ENCODE peak calls at places on chromosome 12, in six cellular contexts. D, Z, R, A, M and H are unnamed samples.

GRCh38 chr12:101097829-101098580 is 112.0 kb downstream of the SLC5A8 start:
- DNase-seq in D (no peak), Z (no peak), R (no peak), A (no peak), M (no peak), H (no peak)

GRCh38 chr12:94145231-94145979 is 3.0 kb upstream of the PLXNC1 start:
- DNase-seq in D (no peak), Z (peak), R (peak), A (peak), M (peak), H (no peak)

GRCh38 chr12:51970904-51971646 is 19.6 kb downstream of the ACVR1B start:
- DNase-seq in D (peak), Z (peak), R (peak), A (peak), M (no peak), H (no peak)

GRCh38 chr12:62191747-62192485 is 68.3 kb upstream of the USP15 start:
- DNase-seq in D (peak), Z (no peak), R (peak), A (no peak), M (peak), H (no peak)

GRCh38 chr12:95282266-95282665 is 64.7 kb downstream of the VEZT start:
- DNase-seq in D (no peak), Z (no peak), R (no peak), A (no peak), M (no peak), H (no peak)

GRCh38 chr12:107291018-107291417 is 197.7 kb upstream of the CRY1 start:
- DNase-seq in D (no peak), Z (no peak), R (no peak), A (no peak), M (no peak), H (no peak)

GRCh38 chr12:122082621-122083356 is 4.2 kb downstream of the MLXIP start:
- DNase-seq in D (no peak), Z (no peak), R (no peak), A (no peak), M (no peak), H (no peak)

GRCh38 chr12:47268501-47269459 is 189.0 kb upstream of the AMIGO2 start:
- DNase-seq in D (no peak), Z (no peak), R (no peak), A (no peak), M (no peak), H (no peak)

GRCh38 chr12:100138048-100138907 is 4.4 kb downstream of the BLTP3B start:
- DNase-seq in D (no peak), Z (peak), R (no peak), A (no peak), M (peak), H (no peak)

GRCh38 chr12:40325349-40325960 is 100.7 kb downstream of the LRRK2 start:
- DNase-seq in D (peak), Z (peak), R (peak), A (no peak), M (peak), H (no peak)

GRCh38 chr12:51358496-51358895 is 12.0 kb upstream of the CELA1 start:
- DNase-seq in D (no peak), Z (no peak), R (no peak), A (no peak), M (no peak), H (no peak)

GRCh38 chr12:5348491-5348890 is 83.4 kb upstream of the NTF3 start:
- DNase-seq in D (no peak), Z (no peak), R (peak), A (no peak), M (no peak), H (no peak)

GRCh38 chr12:46891306-46891705 is 65.5 kb upstream of the SLC38A4 start:
- DNase-seq in D (no peak), Z (peak), R (no peak), A (no peak), M (peak), H (no peak)

GRCh38 chr12:12405882-12406281 is 49.0 kb downstream of the BORCS5 start:
- DNase-seq in D (no peak), Z (no peak), R (no peak), A (no peak), M (no peak), H (no peak)

GRCh38 chr12:68589194-68589593 is 21.5 kb upstream of the RAP1B start:
- DNase-seq in D (no peak), Z (no peak), R (no peak), A (no peak), M (no peak), H (no peak)

GRCh38 chr12:5789469-5789968 is 155.5 kb downstream of the ANO2 start:
- DNase-seq in D (no peak), Z (no peak), R (no peak), A (peak), M (peak), H (no peak)

GRCh38 chr12:73769337-73769736 is 768.3 kb upstream of the ATXN7L3B start:
- DNase-seq in D (no peak), Z (no peak), R (no peak), A (no peak), M (no peak), H (no peak)

GRCh38 chr12:46585854-46586621 is 213.5 kb upstream of the SLC38A2 start:
- DNase-seq in D (peak), Z (peak), R (peak), A (peak), M (peak), H (peak)

GRCh38 chr12:100398307-100398706 is 41.4 kb downstream of the SLC17A8 start:
- DNase-seq in D (no peak), Z (no peak), R (no peak), A (no peak), M (no peak), H (no peak)

GRCh38 chr12:58310828-58311273 is 369.5 kb downstream of the ATP23 start:
- DNase-seq in D (no peak), Z (peak), R (no peak), A (no peak), M (peak), H (no peak)

GRCh38 chr12:77433799-77434198 is 368.4 kb upstream of the E2F7 start:
- DNase-seq in D (no peak), Z (peak), R (no peak), A (no peak), M (peak), H (no peak)

GRCh38 chr12:53596920-53597363 is 29.2 kb downstream of the ATF7 start:
- DNase-seq in D (no peak), Z (peak), R (peak), A (no peak), M (peak), H (no peak)

GRCh38 chr12:132029503-132030300 is 80.0 kb downstream of the EP400 start:
- DNase-seq in D (no peak), Z (no peak), R (no peak), A (no peak), M (no peak), H (no peak)

GRCh38 chr12:71731439-71732356 is 23.0 kb upstream of the RAB21 start:
- DNase-seq in D (no peak), Z (peak), R (peak), A (no peak), M (peak), H (no peak)

GRCh38 chr12:16763901-16764300 is 157.9 kb upstream of the LMO3 start:
- DNase-seq in D (no peak), Z (peak), R (no peak), A (no peak), M (peak), H (no peak)

GRCh38 chr12:6195665-6196535 is 4.3 kb upstream of the CD9 start:
- DNase-seq in D (peak), Z (peak), R (peak), A (peak), M (peak), H (peak)

GRCh38 chr12:9750276-9751203 is 10.2 kb downstream of the CD69 start:
- DNase-seq in D (peak), Z (peak), R (peak), A (peak), M (peak), H (no peak)

GRCh38 chr12:102300824-102301461 is 103.3 kb upstream of the PMCH start:
- DNase-seq in D (peak), Z (peak), R (peak), A (no peak), M (peak), H (no peak)

GRCh38 chr12:104291867-104292524 is 11.5 kb upstream of the EID3 start:
- DNase-seq in D (no peak), Z (no peak), R (peak), A (no peak), M (no peak), H (no peak)

GRCh38 chr12:120402217-120402616 is 33.3 kb upstream of the MSI1 start:
- DNase-seq in D (no peak), Z (peak), R (peak), A (no peak), M (no peak), H (no peak)

GRCh38 chr12:32136404-32136803 is 29.8 kb downstream of the BICD1 start:
- DNase-seq in D (no peak), Z (no peak), R (no peak), A (no peak), M (no peak), H (no peak)

GRCh38 chr12:76020731-76021672 is 10.6 kb downstream of the PHLDA1 start:
- DNase-seq in D (no peak), Z (peak), R (no peak), A (no peak), M (peak), H (peak)

GRCh38 chr12:93176166-93176565 is 201.6 kb upstream of the NUDT4 start:
- DNase-seq in D (no peak), Z (peak), R (no peak), A (no peak), M (peak), H (no peak)

DNA sequence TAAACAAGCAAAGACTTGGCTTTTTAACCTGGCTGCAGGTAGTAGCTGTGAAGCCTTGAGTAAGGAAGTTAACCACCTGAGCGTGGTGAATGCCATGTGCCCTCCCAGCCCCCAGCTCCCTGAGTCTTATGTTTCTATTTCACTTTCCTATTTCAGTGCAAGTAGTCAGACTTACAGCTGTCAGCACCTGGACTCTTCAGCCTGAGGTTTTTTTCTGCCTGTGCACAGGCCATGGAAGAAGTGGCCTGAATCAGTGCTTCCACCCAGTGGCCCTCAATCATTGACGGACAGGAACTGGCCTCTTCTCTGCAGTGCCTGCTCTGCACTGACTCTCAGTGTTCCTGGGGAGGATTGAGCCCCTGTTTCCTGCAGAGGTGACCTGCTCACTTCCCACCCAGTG is 796.4 kb downstream of the MED13L start:
- DNase-seq in D (no peak), Z (no peak), R (no peak), A (no peak), M (no peak), H (no peak)
- TF ChIP-seq CTCF in D (no peak), Z (no peak), R (peak), A (no peak), M (peak), H (no peak)

GRCh38 chr12:3882896-3883564 is 9.8 kb upstream of the PARP11 start:
- DNase-seq in D (no peak), Z (peak), R (no peak), A (no peak), M (no peak), H (no peak)
- TF ChIP-seq CTCF in D (peak), Z (peak), R (peak), A (peak), M (peak), H (no peak)

GRCh38 chr12:18549598-18549997 is 188.2 kb downstream of the PLCZ1 start:
- DNase-seq in D (peak), Z (no peak), R (peak), A (no peak), M (no peak), H (no peak)
- TF ChIP-seq CTCF in D (peak), Z (peak), R (peak), A (peak), M (peak), H (no peak)

GRCh38 chr12:26240329-26240815 is 45.0 kb downstream of the SSPN start:
- DNase-seq in D (no peak), Z (no peak), R (no peak), A (no peak), M (no peak), H (no peak)
- TF ChIP-seq CTCF in D (no peak), Z (no peak), R (no peak), A (no peak), M (no peak), H (no peak)

GRCh38 chr12:113359939-113360748 is 1.8 kb downstream of the PLBD2 start:
- DNase-seq in D (no peak), Z (no peak), R (no peak), A (no peak), M (peak), H (no peak)
- TF ChIP-seq CTCF in D (no peak), Z (peak), R (peak), A (peak), M (peak), H (no peak)

DNA sequence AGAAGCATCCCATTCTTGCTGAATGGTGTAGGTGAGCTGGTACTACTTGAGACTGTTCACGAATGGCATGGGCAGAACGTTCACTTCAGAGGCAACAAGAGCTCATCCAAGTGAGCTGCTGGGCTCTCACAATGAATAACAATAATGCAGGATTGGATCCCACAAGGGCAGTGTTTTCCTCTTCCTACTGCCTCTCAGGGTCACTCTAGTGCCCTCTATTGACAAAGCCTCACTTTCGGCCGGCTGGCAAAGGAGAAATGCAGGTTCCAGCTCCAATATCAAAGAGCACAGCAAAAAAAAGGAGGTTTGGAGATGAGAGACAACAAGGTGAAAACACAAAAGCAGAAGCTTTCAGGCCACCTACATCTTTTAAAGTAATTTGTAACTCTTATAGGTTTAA is 74.6 kb upstream of the MYF6 start:
- DNase-seq in D (peak), Z (peak), R (peak), A (peak), M (peak), H (no peak)
- TF ChIP-seq CTCF in D (no peak), Z (peak), R (peak), A (peak), M (peak), H (no peak)

DNA sequence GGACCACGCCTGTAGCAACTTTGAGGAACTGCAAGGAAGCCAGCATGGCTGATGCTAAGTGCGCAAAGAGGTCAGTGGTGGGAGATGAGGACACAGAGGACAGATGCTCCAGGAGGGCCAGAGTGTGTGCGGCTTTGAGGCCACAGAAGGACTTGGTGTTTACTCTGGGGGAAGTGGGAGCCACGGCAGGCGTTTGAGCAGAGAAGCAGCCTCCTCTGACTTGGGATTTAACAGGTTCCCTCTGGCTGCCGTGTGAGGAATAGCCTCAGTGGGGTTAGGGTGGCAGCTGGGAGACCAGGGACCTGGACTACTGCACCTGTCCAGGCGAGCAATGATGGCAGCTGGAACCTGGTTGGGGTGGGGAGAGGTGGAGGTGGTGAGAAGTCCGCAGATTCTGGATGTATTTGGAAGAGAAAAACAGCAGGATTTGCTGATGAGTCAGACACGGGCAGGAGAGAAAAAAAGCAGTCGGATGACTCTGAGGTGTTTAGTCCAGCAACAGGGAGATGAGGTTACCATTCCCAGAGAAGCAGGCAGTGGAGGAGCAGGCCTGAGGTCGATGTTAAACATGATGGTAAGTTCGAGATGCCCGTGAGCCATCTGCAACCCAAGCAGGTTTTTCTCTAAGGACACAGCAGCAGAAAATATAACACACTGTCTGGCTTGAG is 143.5 kb downstream of the SCARB1 start:
- DNase-seq in D (no peak), Z (peak), R (no peak), A (peak), M (peak), H (no peak)
- TF ChIP-seq CTCF in D (no peak), Z (peak), R (no peak), A (peak), M (peak), H (no peak)

GRCh38 chr12:90099288-90099687 is 390.6 kb upstream of the ATP2B1 start:
- DNase-seq in D (no peak), Z (peak), R (no peak), A (no peak), M (no peak), H (no peak)

GRCh38 chr12:90098132-90098779 is 389.6 kb upstream of the ATP2B1 start:
- DNase-seq in D (no peak), Z (no peak), R (peak), A (no peak), M (no peak), H (no peak)

GRCh38 chr12:90100619-90101018 is 392.0 kb upstream of the ATP2B1 start:
- DNase-seq in D (no peak), Z (no peak), R (no peak), A (no peak), M (no peak), H (no peak)

GRCh38 chr12:90106568-90106967 is 397.9 kb upstream of the ATP2B1 start:
- DNase-seq in D (no peak), Z (no peak), R (no peak), A (no peak), M (no peak), H (no peak)

GRCh38 chr12:90102957-90103652 is 394.5 kb upstream of the ATP2B1 start:
- DNase-seq in D (peak), Z (peak), R (peak), A (peak), M (peak), H (no peak)
- TF ChIP-seq CTCF in D (peak), Z (peak), R (peak), A (peak), M (peak), H (peak)

GRCh38 chr12:56081393-56082347 is 1.7 kb downstream of the ERBB3 start:
- DNase-seq in D (no peak), Z (no peak), R (peak), A (peak), M (no peak), H (no peak)

GRCh38 chr12:56080556-56081138 is 682 bp downstream of the ERBB3 start:
- DNase-seq in D (no peak), Z (no peak), R (peak), A (no peak), M (no peak), H (no peak)

GRCh38 chr12:56078427-56078826 is 1.5 kb upstream of the ERBB3 start:
- DNase-seq in D (no peak), Z (no peak), R (no peak), A (no peak), M (no peak), H (no peak)

GRCh38 chr12:56078931-56079728 is 835 bp upstream of the ERBB3 start:
- DNase-seq in D (peak), Z (peak), R (peak), A (peak), M (peak), H (peak)

GRCh38 chr12:56079729-56080555 is at the start of gene ERBB3:
- DNase-seq in D (peak), Z (peak), R (peak), A (peak), M (peak), H (peak)
- TF ChIP-seq CTCF in D (no peak), Z (no peak), R (no peak), A (no peak), M (peak), H (no peak)

DNA sequence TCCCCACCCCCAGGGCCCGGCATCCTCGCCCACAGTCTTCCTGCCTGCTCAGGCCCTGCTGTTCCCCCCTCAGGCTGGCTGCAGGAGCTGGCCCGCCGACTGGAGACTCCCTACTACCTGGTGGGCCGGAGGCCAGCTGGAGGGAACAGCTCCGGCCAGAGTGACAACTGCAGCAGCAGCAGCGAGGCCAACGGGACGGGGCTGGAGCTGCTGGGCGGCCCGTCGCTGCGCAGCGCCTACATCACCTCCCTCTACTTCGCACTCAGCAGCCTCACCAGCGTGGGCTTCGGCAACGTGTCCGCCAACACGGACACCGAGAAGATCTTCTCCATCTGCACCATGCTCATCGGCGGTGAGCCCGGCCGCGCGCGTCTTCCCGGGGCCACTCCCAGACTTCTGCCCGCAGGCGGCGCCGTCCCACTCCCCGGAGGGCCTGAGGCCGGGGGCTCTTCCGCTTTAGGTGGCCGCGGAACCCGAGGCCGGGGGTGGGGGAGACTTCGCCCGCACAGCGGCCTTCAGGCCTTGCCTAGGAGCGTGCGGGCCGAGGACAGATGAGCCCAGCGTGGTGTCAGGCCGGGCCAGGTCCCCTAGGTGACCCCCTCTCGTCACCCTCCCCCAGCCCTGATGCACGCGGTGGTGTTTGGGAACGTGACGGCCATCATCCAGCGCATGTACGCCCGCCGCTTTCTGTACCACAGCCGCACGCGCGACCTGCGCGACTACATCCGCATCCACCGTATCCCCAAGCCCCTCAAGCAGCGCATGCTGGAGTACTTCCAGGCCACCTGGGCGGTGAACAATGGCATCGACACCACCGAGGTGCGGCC is 10.2 kb downstream of the KCNH3 start:
- DNase-seq in D (peak), Z (no peak), R (peak), A (no peak), M (no peak), H (no peak)
- TF ChIP-seq CTCF in D (peak), Z (peak), R (peak), A (no peak), M (peak), H (peak)